ENCODE peak calls at places on chromosome 11, in seven cellular contexts. O is ascending aorta; Q is transverse colon; J is esophagus muscularis mucosa; P is right lobe of liver; K is IMR-90; W is naive thymus-derived CD4-positive, alpha-beta T cell. R is an unnamed sample.

GRCh38 chr11:110982214-110982613 is 263.3 kb upstream of the POU2AF2 start:
- DNase-seq in O (no peak), Q (no peak), J (no peak), P (no peak), K (no peak), W (no peak), R (no peak)

GRCh38 chr11:82586581-82586980 is 147.1 kb downstream of the FAM181B start:
- DNase-seq in O (no peak), Q (no peak), J (no peak), P (no peak), K (no peak), W (no peak), R (no peak)

GRCh38 chr11:6055569-6055968 is 25.0 kb upstream of the OR56A1 start:
- DNase-seq in O (no peak), Q (no peak), J (no peak), P (no peak), K (no peak), W (no peak), R (no peak)

GRCh38 chr11:34613462-34614183 is 7.3 kb upstream of the EHF start:
- DNase-seq in O (no peak), Q (no peak), J (no peak), P (no peak), K (no peak), W (no peak), R (no peak)

GRCh38 chr11:88474655-88475054 is 137.1 kb upstream of the CTSC start:
- DNase-seq in O (no peak), Q (no peak), J (no peak), P (no peak), K (no peak), W (no peak), R (no peak)

GRCh38 chr11:46127150-46127638 is 5.9 kb upstream of the PHF21A start:
- DNase-seq in O (no peak), Q (peak; percentile 47), J (no peak), P (peak; percentile 27), K (peak; percentile 49), W (no peak), R (peak; percentile 82)

GRCh38 chr11:65427691-65428577 is 5.3 kb downstream of the NEAT1 start:
- DNase-seq in O (no peak), Q (peak; percentile 69), J (no peak), P (peak; percentile 54), K (peak; percentile 78), W (no peak), R (no peak)

GRCh38 chr11:110497204-110497987 is 67.6 kb downstream of the FDX1 start:
- DNase-seq in O (no peak), Q (no peak), J (peak; percentile 91), P (no peak), K (no peak), W (no peak), R (no peak)

GRCh38 chr11:37908224-37908558 is 1310.2 kb upstream of the RAG2 start:
- DNase-seq in O (no peak), Q (no peak), J (no peak), P (no peak), K (no peak), W (no peak), R (no peak)

GRCh38 chr11:77617892-77618291 is 19.7 kb downstream of the CLNS1A start:
- DNase-seq in O (no peak), Q (no peak), J (no peak), P (no peak), K (peak; percentile 31), W (no peak), R (no peak)

GRCh38 chr11:71304045-71304444 is 51.7 kb upstream of the SHANK2 start:
- DNase-seq in O (no peak), Q (no peak), J (peak; percentile 78), P (no peak), K (no peak), W (no peak), R (no peak)

GRCh38 chr11:66068923-66069714 is 953 bp upstream of the PACS1 start:
- DNase-seq in O (peak; percentile 42), Q (peak; percentile 42), J (no peak), P (peak; percentile 53), K (peak; percentile 63), W (no peak), R (no peak)

GRCh38 chr11:29333993-29334780 is 682.6 kb downstream of the KCNA4 start:
- DNase-seq in O (no peak), Q (no peak), J (no peak), P (no peak), K (peak; percentile 88), W (no peak), R (peak; percentile 11)

GRCh38 chr11:109526061-109526460 is 104.1 kb downstream of the C11orf87 start:
- DNase-seq in O (no peak), Q (no peak), J (no peak), P (no peak), K (no peak), W (no peak), R (no peak)

GRCh38 chr11:2741377-2742131 is 41.8 kb upstream of the KCNQ1OT1 start:
- DNase-seq in O (no peak), Q (no peak), J (no peak), P (no peak), K (peak; percentile 74), W (no peak), R (no peak)

GRCh38 chr11:30285416-30286121 is 37.3 kb upstream of the ARL14EP start:
- DNase-seq in O (no peak), Q (no peak), J (no peak), P (no peak), K (no peak), W (no peak), R (no peak)

GRCh38 chr11:119318240-119319135 is 1.6 kb upstream of the MCAM start:
- DNase-seq in O (no peak), Q (peak; percentile 64), J (no peak), P (no peak), K (peak; percentile 81), W (no peak), R (no peak)

GRCh38 chr11:60710482-60710881 is 11.1 kb downstream of the MS4A8 start:
- DNase-seq in O (no peak), Q (no peak), J (no peak), P (no peak), K (no peak), W (no peak), R (no peak)

GRCh38 chr11:19345848-19346681 is 105.3 kb upstream of the E2F8 start:
- DNase-seq in O (no peak), Q (no peak), J (no peak), P (peak; percentile 28), K (no peak), W (no peak), R (no peak)

GRCh38 chr11:71988050-71988449 is 10.7 kb upstream of the IL18BP start:
- DNase-seq in O (no peak), Q (no peak), J (no peak), P (no peak), K (peak; percentile 87), W (no peak), R (no peak)

DNA sequence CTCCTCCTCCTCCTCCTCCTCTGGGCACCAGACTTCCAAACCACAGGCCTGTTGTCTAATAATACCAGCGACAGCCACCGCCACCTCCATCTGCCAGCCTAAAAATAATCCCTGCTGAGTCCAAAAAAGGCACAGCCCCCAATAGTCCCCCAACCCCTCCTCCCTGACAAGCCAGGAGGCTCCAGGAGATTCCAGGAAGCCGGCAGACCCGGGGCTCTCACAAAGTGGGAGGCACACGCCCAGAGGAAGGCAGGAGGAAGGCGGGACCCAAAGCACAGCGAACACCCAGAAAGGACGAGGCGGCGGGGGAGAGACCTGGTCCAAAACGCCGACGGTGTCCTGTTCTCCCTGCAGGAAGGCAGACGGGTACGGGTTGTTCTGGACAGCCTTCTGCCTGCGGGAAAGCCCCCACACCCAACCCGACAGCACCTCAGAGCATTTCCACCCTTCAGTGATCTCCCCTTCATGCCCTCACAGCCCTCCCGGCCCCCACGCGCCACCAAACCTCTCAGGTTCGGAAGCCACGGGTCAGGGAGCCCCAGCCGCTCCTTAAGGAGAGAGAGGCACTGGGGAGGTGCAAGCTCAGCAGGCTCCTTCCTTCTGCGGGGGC is 5.8 kb downstream of the IGSF9B start:
- DNase-seq in O (no peak), Q (no peak), J (no peak), P (no peak), K (no peak), W (no peak), R (no peak)
- H3K4me3 ChIP-seq in O (peak overlapping the region; percentile 31), Q (no peak overlapping the region), J (peak overlapping the region; percentile 53), P (no peak overlapping the region), K (no peak overlapping the region), W (no peak overlapping the region), R (no peak overlapping the region)

GRCh38 chr11:47846998-47847397 is 1.2 kb downstream of the NUP160 start:
- DNase-seq in O (no peak), Q (no peak), J (no peak), P (no peak), K (no peak), W (no peak), R (no peak)
- H3K4me3 ChIP-seq in O (peak overlapping the region; percentile 80), Q (no peak overlapping the region), J (peak overlapping the region; percentile 82), P (no peak overlapping the region), K (no peak overlapping the region), W (peak overlapping the region; percentile 88), R (peak overlapping the region; percentile 100)

GRCh38 chr11:84022695-84023094 is 736.5 kb upstream of the CCDC90B start:
- DNase-seq in O (no peak), Q (no peak), J (no peak), P (no peak), K (no peak), W (no peak), R (no peak)

GRCh38 chr11:84022221-84022620 is 736.1 kb upstream of the CCDC90B start:
- DNase-seq in O (no peak), Q (no peak), J (no peak), P (no peak), K (no peak), W (no peak), R (no peak)

GRCh38 chr11:84014539-84014938 is 728.4 kb upstream of the CCDC90B start:
- DNase-seq in O (no peak), Q (no peak), J (no peak), P (no peak), K (no peak), W (no peak), R (no peak)

GRCh38 chr11:84021291-84021690 is 735.1 kb upstream of the CCDC90B start:
- DNase-seq in O (no peak), Q (no peak), J (no peak), P (no peak), K (no peak), W (no peak), R (no peak)

GRCh38 chr11:84019576-84020194 is 733.5 kb upstream of the CCDC90B start:
- DNase-seq in O (no peak), Q (no peak), J (no peak), P (no peak), K (peak; percentile 48), W (no peak), R (no peak)
- H3K4me3 ChIP-seq in O (no peak overlapping the region), Q (no peak overlapping the region), J (no peak overlapping the region), P (no peak overlapping the region), K (no peak overlapping the region), W (no peak overlapping the region), R (no peak overlapping the region)

GRCh38 chr11:94401773-94402265 is 600 bp upstream of the GPR83 start:
- DNase-seq in O (no peak), Q (no peak), J (no peak), P (no peak), K (no peak), W (no peak), R (no peak)
- H3K4me3 ChIP-seq in O (no peak overlapping the region), Q (no peak overlapping the region), J (peak overlapping the region; percentile 31), P (no peak overlapping the region), K (peak overlapping the region; percentile 36), W (no peak overlapping the region), R (no peak overlapping the region)

GRCh38 chr11:128568166-128568778 is 19.1 kb downstream of the ETS1 start:
- DNase-seq in O (no peak), Q (no peak), J (no peak), P (peak; percentile 60), K (no peak), W (no peak), R (no peak)
- H3K4me3 ChIP-seq in O (no peak overlapping the region), Q (no peak overlapping the region), J (no peak overlapping the region), P (no peak overlapping the region), K (no peak overlapping the region), W (no peak overlapping the region), R (no peak overlapping the region)

R was measured in Jurkat, Clone E6-1.